ENCODE peak calls at places on chromosome 21, in five cellular contexts. K is SK-N-SH, E is GM12878, U is HepG2, D is K562. P is an unnamed sample.

GRCh38 chr21:45129231-45129923 is 55.0 kb downstream of the ADARB1 start:
- DNase-seq in D (no peak), U (no peak), E (no peak), K (no peak), P (no peak)

GRCh38 chr21:32861871-32862270 is 90.3 kb upstream of the PAXBP1 start:
- DNase-seq in D (no peak), E (no peak), K (no peak), U (no peak), P (no peak)

GRCh38 chr21:14453339-14453738 is 70.4 kb upstream of the HSPA13 start:
- DNase-seq in K (no peak), E (peak), D (no peak), U (no peak), P (no peak)

GRCh38 chr21:29080454-29080930 is 7.0 kb upstream of the CCT8 start:
- DNase-seq in E (no peak), D (no peak), K (no peak), U (no peak), P (no peak)

GRCh38 chr21:44982558-44983244 is 42.9 kb downstream of the SLX9 start:
- DNase-seq in K (no peak), D (no peak), E (no peak), U (peak), P (no peak)

GRCh38 chr21:16535100-16535418 is 805.3 kb downstream of the USP25 start:
- DNase-seq in U (no peak), K (peak), E (no peak), D (no peak), P (no peak)

GRCh38 chr21:45595574-45596295 is 47.8 kb upstream of the PCBP3 start:
- DNase-seq in E (no peak), K (no peak), D (no peak), U (no peak), P (no peak)

GRCh38 chr21:24445517-24445916 is 1161.8 kb downstream of the MRPL39 start:
- DNase-seq in D (no peak), K (no peak), E (no peak), U (no peak), P (no peak)

GRCh38 chr21:45532826-45533730 is 9.2 kb downstream of the SLC19A1 start:
- DNase-seq in K (no peak), D (no peak), U (no peak), E (no peak), P (no peak)

GRCh38 chr21:38761531-38761930 is 44.2 kb upstream of the ETS2 start:
- DNase-seq in E (no peak), U (no peak), K (no peak), D (no peak), P (no peak)

GRCh38 chr21:37367758-37368535 is 1.4 kb downstream of the DYRK1A start:
- DNase-seq in D (peak), U (no peak), E (no peak), K (peak), P (no peak)

GRCh38 chr21:31294691-31295090 is 49.4 kb downstream of the TIAM1 start:
- DNase-seq in D (no peak), U (no peak), K (no peak), E (no peak), P (no peak)

GRCh38 chr21:31732891-31733520 is 1.1 kb upstream of the SCAF4 start:
- DNase-seq in E (no peak), D (peak), U (peak), K (peak), P (no peak)

GRCh38 chr21:26591543-26591942 is 18.5 kb upstream of the CYYR1 start:
- DNase-seq in E (no peak), K (no peak), D (no peak), U (no peak), P (no peak)

GRCh38 chr21:31316488-31317169 is 27.4 kb downstream of the TIAM1 start:
- DNase-seq in K (no peak), E (no peak), D (no peak), U (no peak), P (peak)

GRCh38 chr21:45620201-45620600 is 23.3 kb upstream of the PCBP3 start:
- DNase-seq in K (peak), D (no peak), U (no peak), E (no peak), P (no peak)

GRCh38 chr21:45618287-45618686 is 25.2 kb upstream of the PCBP3 start:
- DNase-seq in U (no peak), K (peak), D (no peak), E (no peak), P (no peak)

GRCh38 chr21:37564341-37564923 is 197.9 kb downstream of the DYRK1A start:
- DNase-seq in K (peak), U (peak), D (peak), E (peak), P (peak)

GRCh38 chr21:39022035-39022900 is 161.0 kb downstream of the PSMG1 start:
- DNase-seq in E (no peak), D (no peak), U (no peak), K (no peak), P (no peak)

GRCh38 chr21:29360799-29361765 is 62.4 kb downstream of the BACH1 start:
- DNase-seq in U (no peak), E (no peak), K (no peak), D (no peak), P (no peak)

GRCh38 chr21:45887121-45887611 is 94.4 kb upstream of the COL6A1 start:
- DNase-seq in D (no peak), K (peak), E (no peak), U (no peak), P (no peak)

GRCh38 chr21:44375281-44375651 is 21.8 kb downstream of the TRPM2 start:
- DNase-seq in D (no peak), U (no peak), E (no peak), K (no peak), P (no peak)

GRCh38 chr21:39633770-39634181 is 21.0 kb downstream of the B3GALT5 start:
- DNase-seq in E (no peak), D (no peak), U (no peak), K (no peak), P (peak)

GRCh38 chr21:46493828-46494227 is 35.1 kb downstream of the DIP2A start:
- DNase-seq in U (no peak), D (no peak), K (no peak), E (no peak), P (no peak)

GRCh38 chr21:29299906-29300546 is 1.3 kb downstream of the BACH1 start:
- DNase-seq in D (peak), E (peak), K (peak), U (peak), P (peak)

GRCh38 chr21:45257673-45258341 is 29.9 kb downstream of the POFUT2 start:
- DNase-seq in E (no peak), U (no peak), K (peak), D (no peak), P (no peak)

GRCh38 chr21:45415943-45416611 is 11.1 kb downstream of the COL18A1 start:
- DNase-seq in D (no peak), E (no peak), U (no peak), K (no peak), P (no peak)

GRCh38 chr21:32524010-32524719 is 61.2 kb downstream of the TCP10L start:
- DNase-seq in E (no peak), K (no peak), U (no peak), D (no peak), P (no peak)

GRCh38 chr21:45513003-45513706 is 29.1 kb downstream of the SLC19A1 start:
- DNase-seq in K (no peak), D (no peak), E (no peak), U (no peak), P (no peak)

GRCh38 chr21:16644690-16645089 is 868.2 kb upstream of the CXADR start:
- DNase-seq in U (no peak), E (no peak), D (no peak), K (no peak), P (no peak)

GRCh38 chr21:38455403-38455802 is 42.9 kb downstream of the ERG start:
- DNase-seq in E (no peak), U (no peak), D (no peak), K (no peak), P (no peak)

GRCh38 chr21:17925000-17925610 is 105.9 kb upstream of the C21orf91 start:
- DNase-seq in U (peak), K (peak), E (peak), D (peak), P (peak)

GRCh38 chr21:17929514-17929913 is 110.4 kb upstream of the C21orf91 start:
- DNase-seq in E (no peak), K (no peak), U (no peak), D (no peak), P (no peak)

GRCh38 chr21:17930102-17930501 is 110.9 kb upstream of the C21orf91 start:
- DNase-seq in K (no peak), U (no peak), D (no peak), E (no peak), P (no peak)

GRCh38 chr21:17921579-17922530 is 102.7 kb upstream of the C21orf91 start:
- DNase-seq in E (no peak), U (no peak), D (no peak), K (peak), P (no peak)

GRCh38 chr21:17925900-17926299 is 106.7 kb upstream of the C21orf91 start:
- DNase-seq in E (no peak), D (no peak), U (peak), K (no peak), P (no peak)
- TF ChIP-seq REST in E (no peak), D (no peak), U (no peak), K (no peak), P (no peak)

GRCh38 chr21:10272216-10272615 is 249.2 kb upstream of the TPTE start:
- DNase-seq in E (no peak), D (no peak), K (no peak), U (peak), P (no peak)
- TF ChIP-seq MAX in E (no peak), D (no peak), K (no peak), U (no peak), P (no peak)

DNA sequence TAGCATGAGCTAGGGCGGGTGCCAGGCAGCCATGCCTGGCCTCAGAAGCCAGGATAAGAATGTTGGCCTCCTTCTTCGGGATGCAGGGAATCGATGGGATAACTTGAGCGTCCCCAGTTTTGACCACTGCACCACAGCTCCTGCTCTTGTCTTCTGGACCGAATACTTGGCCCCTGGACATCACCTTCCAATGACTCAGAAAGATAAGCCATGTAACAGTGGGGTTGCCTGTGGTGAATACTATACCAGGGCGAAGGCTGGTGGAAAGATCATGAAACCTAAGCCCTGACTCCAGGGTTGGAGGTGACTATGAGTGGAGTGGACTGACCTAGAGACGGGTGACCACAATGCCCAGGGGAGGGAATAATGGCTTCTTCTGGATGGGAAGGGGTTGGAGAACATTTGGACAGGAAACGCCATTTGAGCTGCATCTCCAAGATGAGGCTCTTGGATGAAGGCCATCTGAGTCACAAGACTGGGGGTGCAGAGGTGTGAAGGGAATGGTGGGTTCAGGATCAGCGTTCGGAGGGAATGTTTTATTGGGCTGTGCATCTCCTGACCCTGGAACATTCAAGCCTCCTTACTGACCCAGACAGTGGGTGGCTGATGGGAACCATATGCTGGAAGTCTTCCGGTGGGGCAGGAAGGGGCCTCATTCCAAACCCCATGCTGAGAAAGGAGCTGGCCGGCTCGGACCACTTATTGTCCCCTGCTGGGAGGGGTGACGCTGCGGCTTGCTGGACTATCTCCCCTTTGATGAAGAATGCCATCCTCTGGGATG is 18.5 kb upstream of the KCNE2 start:
- DNase-seq in D (no peak), E (no peak), U (no peak), K (no peak), P (no peak)
- TF ChIP-seq POLR2AphosphoS5 in D (no peak), E (no peak), U (no peak), K (no peak), P (no peak)

DNA sequence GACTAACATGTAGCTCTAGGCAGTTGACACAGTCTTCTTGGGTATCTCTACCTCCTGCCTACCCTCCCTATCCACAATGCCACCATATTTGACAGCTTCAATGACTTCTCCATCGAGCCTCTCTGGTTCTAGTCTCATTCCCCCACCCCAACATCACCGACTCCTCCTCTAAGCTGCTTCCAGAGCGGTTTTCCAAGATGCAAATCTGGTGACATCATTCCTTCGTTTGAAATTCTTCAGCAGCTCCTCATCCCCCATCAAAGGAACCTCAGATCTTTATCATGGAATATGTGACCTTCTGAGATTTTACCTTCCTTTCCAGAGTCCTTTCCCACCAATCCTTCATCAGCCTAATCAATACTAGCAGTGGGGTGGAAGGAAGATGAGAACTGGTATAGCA is 352.4 kb upstream of the RUNX1 start:
- DNase-seq in U (no peak), E (no peak), D (no peak), K (no peak), P (no peak)
- TF ChIP-seq REST in U (no peak), E (no peak), D (no peak), K (no peak), P (no peak)

DNA sequence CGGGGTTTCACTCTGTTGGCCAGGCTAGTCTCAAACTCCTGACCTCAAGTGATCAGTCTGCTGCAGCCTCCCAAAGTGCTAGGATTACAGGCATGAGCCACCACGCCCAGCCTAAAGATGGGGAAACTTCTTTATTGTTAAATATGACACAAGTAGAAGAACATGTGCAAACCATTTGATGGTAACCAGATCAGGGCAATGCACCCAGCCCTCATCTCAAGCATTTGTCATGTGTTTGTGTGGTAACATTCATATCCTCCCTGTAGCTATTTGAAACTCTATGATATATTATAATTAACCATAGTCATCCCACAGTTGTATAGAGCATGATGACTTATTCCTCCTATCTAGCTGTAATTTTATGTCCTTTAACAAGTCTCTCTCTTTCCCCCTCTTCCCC is 119.5 kb upstream of the TMPRSS2 start:
- DNase-seq in D (no peak), K (no peak), U (no peak), E (no peak), P (no peak)
- TF ChIP-seq MAX in D (no peak), K (no peak), U (no peak), E (no peak), P (no peak)

GRCh38 chr21:43195131-43196021 is 26.6 kb downstream of the CRYAA start:
- DNase-seq in E (no peak), U (no peak), K (peak), D (no peak), P (no peak)
- TF ChIP-seq POLR2AphosphoS5 in E (no peak), U (no peak), K (no peak), D (no peak), P (no peak)